ENCODE peak calls at places on chromosomes 6 and 20, in eight cellular contexts. B is stimulated activated CD4-positive, alpha-beta T cell treated with anti-CD3 and anti-CD28 coated beads, Interleukin-2, amount 100 ng/mL, for 48 hours; F is C1 segment of cervical spinal cord; R is fibroblast of the aortic adventitia; T is A549; H is CD8-positive, alpha-beta memory T cell; V is epithelial cell of proximal tubule; D is activated B cell treated with CpG ODN at 0.5 μM for 24 hours. O is an unnamed sample.

GRCh38 chr6:1678966-1679690 is 69.4 kb downstream of the FOXC1 start:
- DNase-seq in V (no peak), H (no peak), R (no peak), T (no peak), D (no peak), F (no peak), B (no peak), O (no peak)

GRCh38 chr6:157954150-157955117 is 27.2 kb upstream of the SYNJ2 start:
- DNase-seq in F (no peak), T (no peak), H (no peak), R (peak), V (peak), B (no peak), D (no peak), O (no peak)

GRCh38 chr6:16623029-16623653 is 138.1 kb downstream of the ATXN1 start:
- DNase-seq in T (no peak), R (peak), D (no peak), V (no peak), H (no peak), B (no peak), F (no peak), O (no peak)

GRCh38 chr6:116461563-116462507 is 660 bp downstream of the CALHM6 start:
- DNase-seq in V (no peak), F (no peak), B (peak), D (peak), T (no peak), H (peak), R (no peak), O (peak)

GRCh38 chr20:57478176-57478575 is 46.8 kb downstream of the CTCFL start:
- DNase-seq in R (no peak), D (no peak), B (no peak), V (no peak), T (no peak), H (no peak), F (no peak), O (no peak)

GRCh38 chr6:28282923-28283322 is 1.6 kb downstream of the PGBD1 start:
- DNase-seq in R (no peak), B (no peak), H (no peak), F (no peak), V (no peak), D (no peak), T (no peak), O (no peak)

GRCh38 chr20:44979090-44979621 is 12.8 kb downstream of the STK4 start:
- DNase-seq in R (no peak), B (peak), V (no peak), D (no peak), H (peak), T (no peak), F (no peak), O (peak)

GRCh38 chr20:58515240-58516212 is at the start of gene APCDD1L:
- DNase-seq in R (peak), D (no peak), B (no peak), T (no peak), H (no peak), F (no peak), V (no peak), O (no peak)

GRCh38 chr6:2589171-2589661 is 161.5 kb downstream of the MYLK4 start:
- DNase-seq in T (no peak), D (no peak), V (no peak), H (no peak), R (no peak), F (no peak), B (no peak), O (no peak)

GRCh38 chr6:21587925-21588811 is 5.4 kb upstream of the SOX4 start:
- DNase-seq in F (peak), T (peak), D (peak), B (peak), R (peak), V (no peak), H (peak), O (peak)

GRCh38 chr6:110328231-110328630 is 29.9 kb downstream of the METTL24 start:
- DNase-seq in D (no peak), F (no peak), V (no peak), T (no peak), B (no peak), H (no peak), R (peak), O (no peak)

GRCh38 chr6:137914530-137915193 is 47.6 kb downstream of the TNFAIP3 start:
- DNase-seq in V (no peak), D (no peak), B (no peak), T (no peak), H (no peak), F (no peak), R (no peak), O (no peak)

GRCh38 chr6:7108964-7109836 is 1.4 kb downstream of the RREB1 start:
- DNase-seq in F (no peak), T (peak), H (peak), V (no peak), R (peak), D (peak), B (peak), O (peak)

GRCh38 chr6:121951918-121952379 is 447.5 kb upstream of the HSF2 start:
- DNase-seq in V (no peak), B (no peak), H (no peak), T (no peak), D (no peak), R (peak), F (no peak), O (no peak)

GRCh38 chr6:117548797-117549301 is 53.5 kb downstream of the GOPC start:
- DNase-seq in D (no peak), T (no peak), V (peak), H (peak), F (no peak), B (no peak), R (peak), O (peak)

GRCh38 chr6:1504465-1504864 is 105.2 kb upstream of the FOXC1 start:
- DNase-seq in D (no peak), F (no peak), V (no peak), H (no peak), B (no peak), T (no peak), R (no peak), O (no peak)

GRCh38 chr6:87848616-87849015 is 146.6 kb upstream of the AKIRIN2 start:
- DNase-seq in R (peak), T (no peak), F (no peak), V (no peak), B (no peak), D (no peak), H (no peak), O (no peak)